ENCODE peak calls at places on chromosomes 4 and X, in eight cellular contexts. K is heart right ventricle; V is HFF-Myc; S is KBM-7; P is neural progenitor cell; C is stimulated activated CD8-positive, alpha-beta memory T cell treated with anti-CD3 and anti-CD28 coated beads, Interleukin-4, amount 100 ng/mL, for 1 hour; O is AG20443; J is breast epithelium. Z is an unnamed sample.

GRCh38 chr4:82380831-82381230 is 7.0 kb upstream of the HNRNPD start:
- DNase-seq in K (no peak), V (no peak), S (no peak), P (no peak), C (no peak), O (no peak), J (no peak), Z (no peak)

GRCh38 chr4:7243609-7244342 is 51.4 kb downstream of the SORCS2 start:
- DNase-seq in K (no peak), V (no peak), S (no peak), P (no peak), C (no peak), O (no peak), J (no peak), Z (no peak)

GRCh38 chrX:154002215-154002719 is 17.4 kb downstream of the IRAK1 start:
- DNase-seq in K (no peak), V (no peak), S (peak; percentile 91), P (peak; percentile 30), C (no peak), O (peak; percentile 85), J (no peak), Z (peak; percentile 76)

GRCh38 chrX:20951016-20951795 is 423.0 kb upstream of the CNKSR2 start:
- DNase-seq in K (no peak), V (no peak), S (no peak), P (no peak), C (no peak), O (no peak), J (peak; percentile 64), Z (no peak)

GRCh38 chr4:56681158-56681848 is at the start of gene HOPX:
- DNase-seq in K (peak; percentile 13), V (no peak), S (no peak), P (no peak), C (no peak), O (no peak), J (peak; percentile 53), Z (no peak)

GRCh38 chrX:39766085-39766726 is 331.6 kb downstream of the BCOR start:
- DNase-seq in K (no peak), V (no peak), S (no peak), P (no peak), C (no peak), O (no peak), J (no peak), Z (no peak)

GRCh38 chr4:48079972-48080391 is 54.1 kb downstream of the TXK start:
- DNase-seq in K (no peak), V (peak; percentile 46), S (no peak), P (no peak), C (no peak), O (no peak), J (no peak), Z (no peak)

GRCh38 chr4:43512253-43512652 is 619.7 kb downstream of the GRXCR1 start:
- DNase-seq in K (no peak), V (no peak), S (no peak), P (no peak), C (no peak), O (no peak), J (no peak), Z (no peak)

GRCh38 chr4:138007572-138007971 is 234.6 kb downstream of the SLC7A11 start:
- DNase-seq in K (no peak), V (no peak), S (no peak), P (peak; percentile 14), C (no peak), O (no peak), J (no peak), Z (no peak)

GRCh38 chr4:34619531-34620109 is 1624.7 kb downstream of the ARAP2 start:
- DNase-seq in K (no peak), V (peak; percentile 25), S (no peak), P (no peak), C (no peak), O (no peak), J (no peak), Z (no peak)

GRCh38 chr4:100869266-100869665 is 351.4 kb upstream of the EMCN start:
- DNase-seq in K (no peak), V (no peak), S (no peak), P (no peak), C (no peak), O (no peak), J (no peak), Z (no peak)

GRCh38 chr4:132180020-132180427 is 969.1 kb upstream of the PCDH10 start:
- DNase-seq in K (no peak), V (no peak), S (no peak), P (no peak), C (no peak), O (no peak), J (no peak), Z (peak; percentile 29)

GRCh38 chr4:5018603-5019002 is 655 bp downstream of the CYTL1 start:
- DNase-seq in K (no peak), V (no peak), S (no peak), P (no peak), C (no peak), O (no peak), J (no peak), Z (no peak)

GRCh38 chr4:5636766-5637670 is 71.3 kb downstream of the EVC2 start:
- DNase-seq in K (no peak), V (no peak), S (no peak), P (no peak), C (no peak), O (no peak), J (no peak), Z (no peak)

GRCh38 chrX:39204945-39205344 is 403.7 kb downstream of the MID1IP1 start:
- DNase-seq in K (no peak), V (no peak), S (no peak), P (no peak), C (no peak), O (no peak), J (no peak), Z (no peak)

GRCh38 chrX:78614264-78614663 is 44.9 kb downstream of the RTL3 start:
- DNase-seq in K (no peak), V (no peak), S (no peak), P (no peak), C (no peak), O (no peak), J (no peak), Z (no peak)

GRCh38 chr4:74659576-74660411 is 134.5 kb downstream of the BTC start:
- DNase-seq in K (no peak), V (peak; percentile 99), S (peak; percentile 40), P (no peak), C (no peak), O (peak; percentile 84), J (peak; percentile 46), Z (peak; percentile 95)

GRCh38 chr4:119738901-119739300 is 110.3 kb upstream of the PDE5A start:
- DNase-seq in K (no peak), V (no peak), S (no peak), P (no peak), C (no peak), O (no peak), J (no peak), Z (no peak)

GRCh38 chr4:747546-748170 is 42.0 kb downstream of the PCGF3 start:
- DNase-seq in K (no peak), V (no peak), S (no peak), P (no peak), C (no peak), O (no peak), J (no peak), Z (no peak)

GRCh38 chr4:109414938-109415337 is 18.7 kb upstream of the SEC24B start:
- DNase-seq in K (no peak), V (no peak), S (no peak), P (no peak), C (no peak), O (no peak), J (no peak), Z (no peak)

GRCh38 chr4:85102606-85103005 is 136.1 kb upstream of the WDFY3 start:
- DNase-seq in K (no peak), V (no peak), S (no peak), P (no peak), C (no peak), O (no peak), J (no peak), Z (no peak)

Z was measured in GM04504.